ENCODE peak calls at places on chromosome 10, in seven cellular contexts. O, G, K, E, J, V and X are unnamed samples. For H3K4me1, the result is how much of the 10 kb centered on the place peaks cover.

GRCh38 chr10:70851597-70852475 is 36.1 kb downstream of the SGPL1 start:
- DNase-seq in K (peak), G (no peak), J (no peak), E (no peak), O (no peak), V (no peak), X (peak)

GRCh38 chr10:44911081-44911540 is at the start of gene TMEM72:
- DNase-seq in J (peak), G (no peak), V (no peak), K (peak), O (no peak), E (no peak), X (peak)

GRCh38 chr10:21125471-21126228 is 228.5 kb upstream of the NEBL start:
- DNase-seq in E (no peak), K (no peak), O (no peak), J (no peak), V (no peak), G (no peak), X (no peak)

GRCh38 chr10:12703141-12703540 is 298.4 kb downstream of the CCDC3 start:
- DNase-seq in E (no peak), K (no peak), G (no peak), V (no peak), O (no peak), J (no peak), X (no peak)

GRCh38 chr10:80158598-80159127 is 26.1 kb downstream of the PLAC9 start:
- DNase-seq in O (peak), K (no peak), G (peak), J (peak), E (peak), V (no peak), X (no peak)

GRCh38 chr10:99748823-99749451 is 16.9 kb downstream of the CUTC start:
- DNase-seq in V (no peak), J (no peak), O (no peak), E (no peak), G (peak), K (no peak), X (no peak)

GRCh38 chr10:15863733-15864132 is 3.4 kb upstream of the MINDY3 start:
- DNase-seq in G (no peak), V (no peak), J (no peak), K (no peak), E (no peak), O (no peak), X (no peak)

GRCh38 chr10:117342638-117343037 is 32.6 kb downstream of the PDZD8 start:
- DNase-seq in J (no peak), V (no peak), G (peak), E (no peak), K (no peak), O (no peak), X (peak)

GRCh38 chr10:50325449-50326188 is 74.3 kb upstream of the ASAH2 start:
- DNase-seq in K (no peak), G (peak), O (peak), J (peak), V (no peak), E (peak), X (peak)

GRCh38 chr10:88793747-88794299 is 8.7 kb upstream of the LIPM start:
- DNase-seq in G (peak), V (no peak), O (no peak), K (no peak), E (no peak), J (no peak), X (no peak)

GRCh38 chr10:110845372-110845755 is 26.4 kb upstream of the PDCD4 start:
- DNase-seq in O (no peak), G (no peak), V (no peak), J (no peak), E (no peak), K (no peak), X (no peak)

GRCh38 chr10:34203966-34204630 is 611.0 kb downstream of the PARD3 start:
- DNase-seq in V (no peak), J (no peak), G (no peak), O (no peak), E (no peak), K (peak), X (no peak)

GRCh38 chr10:1372212-1372611 is 316.0 kb downstream of the WDR37 start:
- DNase-seq in K (no peak), G (no peak), E (no peak), J (no peak), O (no peak), V (peak), X (no peak)

GRCh38 chr10:30178565-30178964 is 119.2 kb upstream of the JCAD start:
- DNase-seq in K (no peak), O (no peak), E (no peak), J (no peak), V (no peak), G (peak), X (no peak)

GRCh38 chr10:59892697-59893096 is 13.7 kb downstream of the CCDC6 start:
- DNase-seq in O (no peak), V (no peak), J (no peak), G (no peak), K (no peak), E (no peak), X (no peak)

GRCh38 chr10:59894114-59894513 is 12.2 kb downstream of the CCDC6 start:
- DNase-seq in G (peak), K (no peak), O (no peak), E (peak), V (no peak), J (peak), X (no peak)

GRCh38 chr10:59895629-59896116 is 10.7 kb downstream of the CCDC6 start:
- DNase-seq in O (no peak), E (no peak), V (no peak), J (peak), G (peak), K (peak), X (peak)

GRCh38 chr10:59891349-59891748 is 15.0 kb downstream of the CCDC6 start:
- DNase-seq in O (no peak), G (no peak), V (no peak), E (no peak), J (no peak), K (no peak), X (no peak)

GRCh38 chr10:59891919-59892318 is 14.4 kb downstream of the CCDC6 start:
- DNase-seq in K (no peak), G (no peak), E (no peak), O (no peak), J (no peak), V (no peak), X (peak)
- H3K4me1 ChIP-seq in K (under half), G (under half), E (under half), O (under half), J (under half), V (under half), X (under half)

DNA sequence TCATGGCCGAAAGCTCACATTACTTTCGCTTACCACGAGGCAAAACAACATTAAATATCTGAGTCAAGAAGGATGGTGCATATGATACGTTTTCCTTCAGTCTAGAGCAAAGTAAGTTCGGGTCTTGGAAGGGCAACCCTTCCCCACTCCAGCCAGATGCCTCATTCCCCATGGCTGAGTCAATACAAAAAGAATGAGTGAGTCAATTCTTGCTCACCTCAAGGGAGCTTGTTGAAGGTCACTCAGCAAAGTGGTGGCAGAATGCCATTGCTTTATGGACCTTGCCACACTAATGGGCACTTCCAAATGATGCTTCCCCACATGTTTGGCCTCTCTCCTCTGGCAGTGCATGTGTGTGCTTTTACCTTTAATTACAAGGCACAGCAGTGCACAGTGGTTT is 296.4 kb downstream of the SORCS3 start:
- DNase-seq in G (peak), E (no peak), O (no peak), K (peak), J (no peak), V (no peak), X (no peak)
- H3K27ac ChIP-seq in G (no peak), E (no peak), O (no peak), K (no peak), J (no peak), V (no peak), X (no peak)

GRCh38 chr10:114680557-114681117 is 22.6 kb upstream of the ABLIM1 start:
- DNase-seq in G (no peak), K (no peak), J (no peak), O (no peak), E (no peak), V (no peak), X (peak)
- H3K4me1 ChIP-seq in G (under half), K (under half), J (under half), O (under half), E (under half), V (under half), X (under half)

DNA sequence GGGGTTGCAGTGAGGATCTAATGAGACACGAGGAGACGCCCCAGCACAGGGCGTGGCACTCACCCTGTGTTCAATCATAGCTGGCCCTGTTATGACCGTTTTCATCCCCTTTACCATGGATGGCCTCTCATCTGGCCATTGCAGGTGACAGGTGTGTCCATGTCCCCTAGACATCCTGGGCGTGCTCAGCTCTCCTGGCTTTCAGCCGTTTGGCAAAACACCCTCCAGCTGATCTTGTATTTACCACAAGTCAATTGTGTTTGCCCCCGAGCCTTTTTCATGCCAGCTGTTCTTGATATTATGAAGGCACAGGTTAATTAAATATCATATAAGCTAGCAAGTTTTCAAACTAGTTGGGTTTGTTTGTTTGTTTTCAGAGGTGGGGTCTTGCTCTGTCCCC is 97.1 kb downstream of the CHST15 start:
- DNase-seq in V (no peak), O (no peak), K (no peak), E (no peak), J (no peak), G (no peak), X (no peak)
- H3K27ac ChIP-seq in V (no peak), O (no peak), K (no peak), E (no peak), J (no peak), G (no peak), X (no peak)